ENCODE peak calls at places on chromosomes 16 and 17, in ten cellular contexts. B, K, T, S, V, J, Y, D, W and P are unnamed samples.
A peak's percentile ranks its signal among the peaks of the same experiment; 100 is the strongest.

GRCh38 chr17:64635647-64636305 is 26.3 kb downstream of the SMURF2 start:
- DNase-seq in W (peak; percentile 79), K (peak; percentile 89), S (no peak), B (peak; percentile 79), V (no peak), J (no peak), T (no peak), Y (peak; percentile 62), D (no peak), P (no peak)

GRCh38 chr16:35651841-35652240 is 2192.4 kb downstream of the TP53TG3F start:
- DNase-seq in K (no peak), W (no peak), Y (no peak), D (no peak), V (no peak), T (no peak), S (no peak), B (no peak), J (no peak), P (no peak)

GRCh38 chr17:76307966-76308338 is at the start of gene QRICH2:
- DNase-seq in D (peak; percentile 59), T (no peak), J (no peak), W (no peak), K (no peak), Y (no peak), S (no peak), V (peak; percentile 45), B (no peak), P (no peak)

GRCh38 chr17:14748036-14748715 is 447.3 kb downstream of the HS3ST3B1 start:
- DNase-seq in D (no peak), V (no peak), T (no peak), Y (no peak), K (peak; percentile 88), S (no peak), B (no peak), J (no peak), W (no peak), P (no peak)

GRCh38 chr17:76275382-76276068 is 10.4 kb downstream of the UBALD2 start:
- DNase-seq in J (no peak), B (no peak), T (no peak), D (no peak), S (no peak), V (no peak), W (no peak), K (no peak), Y (no peak), P (no peak)

GRCh38 chr16:78140818-78141466 is 41.5 kb downstream of the WWOX start:
- DNase-seq in V (no peak), Y (no peak), D (no peak), J (no peak), W (no peak), B (no peak), S (no peak), T (no peak), K (no peak), P (no peak)

GRCh38 chr17:34207572-34207971 is 47.5 kb upstream of the CCL2 start:
- DNase-seq in W (peak; percentile 53), Y (no peak), J (no peak), V (no peak), T (no peak), K (no peak), S (no peak), D (no peak), B (peak; percentile 7), P (no peak)

GRCh38 chr17:17391575-17392370 is 85.0 kb upstream of the MED9 start:
- DNase-seq in K (peak; percentile 32), B (no peak), T (no peak), S (no peak), Y (peak; percentile 37), J (no peak), D (no peak), V (no peak), W (no peak), P (no peak)

GRCh38 chr17:50535407-50535806 is 2.9 kb downstream of the EPN3 start:
- DNase-seq in V (no peak), B (no peak), S (no peak), T (no peak), D (no peak), W (no peak), Y (no peak), K (no peak), J (no peak), P (no peak)

GRCh38 chr17:50537721-50538548 is 5.4 kb downstream of the EPN3 start:
- DNase-seq in Y (no peak), W (no peak), T (no peak), B (no peak), D (no peak), J (no peak), K (no peak), V (no peak), S (no peak), P (no peak)

GRCh38 chr17:50534979-50535326 is 2.4 kb downstream of the EPN3 start:
- DNase-seq in W (no peak), B (no peak), K (no peak), T (no peak), Y (no peak), V (no peak), S (no peak), D (no peak), J (no peak), P (no peak)

GRCh38 chr17:50538549-50539410 is 6.2 kb downstream of the EPN3 start:
- DNase-seq in W (no peak), T (no peak), Y (no peak), V (peak; percentile 46), K (no peak), J (no peak), B (no peak), S (no peak), D (no peak), P (no peak)

DNA sequence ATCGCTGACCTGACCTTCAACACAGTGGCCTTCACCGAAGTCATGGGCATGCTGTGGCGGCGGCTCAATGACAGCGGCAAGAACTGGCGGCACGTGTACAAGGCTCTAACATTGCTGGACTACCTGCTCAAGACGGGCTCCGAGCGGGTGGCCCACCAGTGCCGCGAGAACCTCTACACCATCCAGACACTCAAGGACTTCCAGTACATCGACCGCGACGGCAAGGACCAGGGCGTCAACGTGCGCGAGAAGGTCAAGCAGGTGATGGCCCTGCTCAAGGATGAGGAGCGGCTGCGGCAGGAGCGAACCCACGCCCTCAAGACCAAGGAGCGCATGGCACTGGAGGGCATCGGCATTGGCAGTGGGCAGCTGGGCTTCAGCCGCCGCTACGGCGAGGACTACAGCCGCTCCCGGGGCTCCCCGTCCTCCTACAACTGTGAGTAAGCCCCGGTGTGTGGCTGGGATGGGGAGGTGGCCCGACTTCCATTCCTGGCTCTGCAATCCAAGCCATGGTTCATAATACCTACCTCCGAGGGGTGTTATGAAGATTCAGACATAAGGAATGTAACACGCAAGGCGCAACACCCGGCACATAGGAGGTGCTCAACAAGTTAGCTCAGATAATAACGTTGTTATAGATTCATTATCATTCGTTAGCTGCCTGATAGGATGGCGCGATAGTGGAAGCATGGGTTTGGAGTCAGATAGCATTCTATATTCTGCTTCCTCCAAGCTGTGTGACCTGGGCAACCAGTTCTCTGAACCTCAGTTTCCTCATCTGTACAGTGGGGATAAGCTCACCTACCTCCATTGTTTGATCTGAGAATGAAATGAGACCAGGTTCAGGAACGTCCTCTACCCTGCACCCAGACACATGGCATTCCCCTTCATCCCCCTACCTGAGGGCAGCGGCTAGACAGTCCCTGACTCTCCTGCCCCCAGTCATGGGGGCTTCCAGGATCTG is 4.4 kb downstream of the EPN3 start:
- DNase-seq in K (no peak), J (no peak), Y (no peak), T (no peak), S (no peak), V (no peak), B (no peak), D (no peak), W (no peak), P (no peak)
- TF ChIP-seq CTCF in K (no peak), J (no peak), Y (no peak), T (no peak), S (no peak), V (no peak), B (no peak), D (no peak), W (no peak), P (no peak)

GRCh38 chr16:72426416-72426815 is 254.5 kb upstream of the PMFBP1 start:
- DNase-seq in J (no peak), Y (no peak), T (no peak), S (no peak), V (no peak), K (no peak), W (no peak), B (no peak), D (no peak), P (no peak)

GRCh38 chr16:72427001-72427785 is 255.2 kb upstream of the PMFBP1 start:
- DNase-seq in Y (no peak), S (no peak), T (no peak), W (no peak), V (no peak), B (no peak), D (no peak), J (no peak), K (no peak), P (no peak)

GRCh38 chr16:72427786-72428480 is 256.0 kb upstream of the PMFBP1 start:
- DNase-seq in K (no peak), V (no peak), T (no peak), B (no peak), S (no peak), W (no peak), J (no peak), Y (no peak), D (no peak), P (no peak)

GRCh38 chr16:72429566-72430160 is 257.7 kb upstream of the PMFBP1 start:
- DNase-seq in J (no peak), K (no peak), Y (no peak), B (no peak), D (no peak), V (no peak), W (no peak), S (no peak), T (no peak), P (no peak)

DNA sequence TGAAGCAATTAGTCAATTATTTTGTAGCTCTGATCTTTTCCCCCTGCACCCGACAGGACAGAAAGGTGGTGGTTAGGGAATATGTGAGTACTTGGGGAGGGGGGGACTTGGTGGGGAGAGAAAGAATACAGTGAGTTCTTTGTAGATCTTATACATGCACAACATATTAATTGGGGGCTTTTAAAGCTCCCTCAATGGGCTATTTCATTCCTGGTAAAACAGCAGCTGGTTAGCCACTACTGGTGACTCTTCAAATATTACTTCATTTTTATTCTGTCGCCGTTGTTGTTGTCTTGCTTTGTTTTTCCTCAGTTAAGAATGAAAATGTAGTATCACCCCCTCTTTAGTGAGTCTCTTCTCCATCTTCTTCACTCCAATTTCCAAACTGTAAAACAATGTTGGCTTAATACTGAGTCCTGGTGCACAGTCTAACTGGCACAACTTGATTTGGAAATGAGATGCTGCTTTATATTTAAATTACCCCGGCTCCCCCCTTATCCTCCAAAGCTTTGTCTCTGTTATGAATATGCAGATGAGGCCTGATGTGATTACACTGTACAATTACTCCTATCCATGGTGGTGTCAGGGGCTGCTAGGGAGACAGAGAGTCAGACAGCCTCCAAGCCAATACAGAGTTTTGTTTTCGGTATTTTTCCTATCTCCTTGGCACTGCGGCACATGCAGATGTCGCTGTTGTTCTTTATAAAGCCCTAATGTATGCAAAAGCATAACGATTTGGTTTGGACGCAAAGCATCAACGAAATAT is 256.8 kb upstream of the PMFBP1 start:
- DNase-seq in V (no peak), J (no peak), T (no peak), K (no peak), W (no peak), D (no peak), S (no peak), B (no peak), Y (no peak), P (no peak)
- TF ChIP-seq CTCF in V (no peak), J (peak; percentile 9), T (no peak), K (no peak), W (no peak), D (no peak), S (no peak), B (no peak), Y (no peak), P (no peak)

DNA sequence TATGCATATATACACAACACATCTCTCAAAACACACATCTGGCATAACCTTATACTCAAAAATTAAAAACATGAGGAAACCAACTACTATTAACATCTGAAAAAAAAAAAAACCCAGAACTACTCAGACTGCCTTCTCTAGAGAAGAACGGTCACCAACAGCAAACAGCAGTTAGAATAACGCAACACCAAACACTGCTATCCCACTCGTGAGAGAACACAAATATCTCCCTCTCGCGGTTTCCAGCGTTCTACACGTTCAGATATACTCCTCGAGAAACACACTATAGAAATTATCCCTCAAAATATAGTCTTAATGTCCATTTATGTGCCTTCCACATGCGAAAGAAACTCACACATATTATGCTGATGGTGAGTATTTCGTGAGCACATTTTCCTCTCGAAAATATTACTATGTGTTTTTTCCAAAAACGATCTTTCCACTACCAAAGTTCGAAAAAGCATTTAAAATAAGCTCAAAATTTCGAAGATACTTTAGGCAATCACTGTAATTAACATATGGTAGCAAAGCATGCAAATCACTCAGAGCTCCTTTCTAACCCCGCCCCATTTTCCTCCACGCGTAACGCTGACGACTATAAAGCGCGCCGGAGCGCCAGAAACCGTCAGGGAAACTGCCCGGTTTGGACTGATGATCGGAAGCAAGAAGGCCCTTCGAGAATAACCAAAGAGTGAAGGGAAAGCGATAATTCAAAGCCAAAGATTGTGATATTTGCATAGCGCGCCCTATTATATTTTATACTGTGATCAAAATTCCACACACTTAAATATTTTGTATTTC is 60.1 kb downstream of the TEX14 start:
- DNase-seq in D (peak; percentile 97), W (peak; percentile 99), Y (peak; percentile 93), B (peak; percentile 98), T (peak; percentile 94), J (peak; percentile 97), S (peak; percentile 97), V (peak; percentile 97), K (peak; percentile 100), P (peak; percentile 96)
- TF ChIP-seq CTCF in D (peak; percentile 11), W (peak; percentile 48), Y (peak; percentile 14), B (no peak), T (peak; percentile 6), J (no peak), S (peak; percentile 35), V (no peak), K (peak; percentile 30), P (peak; percentile 71)

GRCh38 chr17:57740225-57740528 is 4.9 kb downstream of the CCDC182 start:
- DNase-seq in S (no peak), Y (no peak), D (no peak), T (no peak), V (no peak), K (no peak), J (no peak), B (no peak), W (no peak), P (no peak)
- TF ChIP-seq CTCF in S (no peak), Y (no peak), D (no peak), T (no peak), V (no peak), K (peak; percentile 16), J (no peak), B (no peak), W (no peak), P (peak; percentile 6)